ENCODE peak calls at places on chromosomes 6 and 20, in four cellular contexts. Q is sigmoid colon, L is HCT116, M is Panc1. J is an unnamed sample.

GRCh38 chr6:2917801-2918495 is 14.8 kb upstream of the SERPINB9 start:
- DNase-seq in L (no peak), Q (no peak), M (no peak), J (no peak)

GRCh38 chr6:81894788-81895221 is 142.3 kb upstream of the TENT5A start:
- DNase-seq in Q (peak), L (no peak), M (no peak), J (no peak)

GRCh38 chr20:6533828-6534388 is 233.6 kb upstream of the BMP2 start:
- DNase-seq in L (no peak), Q (no peak), M (no peak), J (no peak)

GRCh38 chr20:47607208-47607613 is 105.5 kb downstream of the NCOA3 start:
- DNase-seq in Q (no peak), L (peak), M (no peak), J (peak)

GRCh38 chr6:20404641-20405032 is 3.0 kb downstream of the E2F3 start:
- DNase-seq in L (peak), Q (no peak), M (peak), J (peak)

GRCh38 chr6:68747110-68747509 is 112.0 kb downstream of the ADGRB3 start:
- DNase-seq in L (no peak), M (no peak), Q (no peak), J (no peak)

GRCh38 chr20:32560989-32561830 is 23.9 kb downstream of the NOL4L start:
- DNase-seq in L (no peak), M (no peak), Q (no peak), J (no peak)

GRCh38 chr6:150156460-150156859 is 13.6 kb downstream of the PPP1R14C start:
- DNase-seq in Q (no peak), M (no peak), L (no peak), J (no peak)

GRCh38 chr6:17983712-17984111 is 3.7 kb downstream of the KIF13A start:
- DNase-seq in Q (no peak), L (no peak), M (no peak), J (no peak)

GRCh38 chr20:62705626-62706025 is 3.0 kb upstream of the NTSR1 start:
- DNase-seq in L (no peak), M (no peak), Q (no peak), J (no peak)

GRCh38 chr6:44542401-44543116 is 155.1 kb downstream of the CDC5L start:
- DNase-seq in Q (no peak), L (no peak), M (no peak), J (no peak)

GRCh38 chr6:137970368-137970767 is 103.3 kb downstream of the TNFAIP3 start:
- DNase-seq in L (no peak), M (no peak), Q (no peak), J (no peak)

GRCh38 chr20:43584448-43585138 is 6.1 kb upstream of the IFT52 start:
- DNase-seq in M (no peak), Q (no peak), L (no peak), J (no peak)

GRCh38 chr6:116176596-116176995 is 50.7 kb upstream of the COL10A1 start:
- DNase-seq in Q (no peak), L (no peak), M (no peak), J (no peak)

GRCh38 chr6:158765509-158766068 is 53.6 kb downstream of the EZR start:
- DNase-seq in L (no peak), M (no peak), Q (peak), J (no peak)

GRCh38 chr20:36856691-36857635 is 19.0 kb upstream of the TLDC2 start:
- DNase-seq in M (no peak), Q (no peak), L (no peak), J (no peak)

GRCh38 chr6:43434943-43435342 is 7.6 kb downstream of the ABCC10 start:
- DNase-seq in L (no peak), M (no peak), Q (no peak), J (no peak)

GRCh38 chr6:43434441-43434840 is 7.1 kb downstream of the ABCC10 start:
- DNase-seq in L (no peak), M (no peak), Q (peak), J (no peak)

GRCh38 chr6:43435682-43436437 is 8.5 kb downstream of the ABCC10 start:
- DNase-seq in Q (no peak), L (no peak), M (no peak), J (no peak)

GRCh38 chr6:43437700-43438099 is 10.4 kb downstream of the ABCC10 start:
- DNase-seq in M (no peak), Q (no peak), L (no peak), J (no peak)

DNA sequence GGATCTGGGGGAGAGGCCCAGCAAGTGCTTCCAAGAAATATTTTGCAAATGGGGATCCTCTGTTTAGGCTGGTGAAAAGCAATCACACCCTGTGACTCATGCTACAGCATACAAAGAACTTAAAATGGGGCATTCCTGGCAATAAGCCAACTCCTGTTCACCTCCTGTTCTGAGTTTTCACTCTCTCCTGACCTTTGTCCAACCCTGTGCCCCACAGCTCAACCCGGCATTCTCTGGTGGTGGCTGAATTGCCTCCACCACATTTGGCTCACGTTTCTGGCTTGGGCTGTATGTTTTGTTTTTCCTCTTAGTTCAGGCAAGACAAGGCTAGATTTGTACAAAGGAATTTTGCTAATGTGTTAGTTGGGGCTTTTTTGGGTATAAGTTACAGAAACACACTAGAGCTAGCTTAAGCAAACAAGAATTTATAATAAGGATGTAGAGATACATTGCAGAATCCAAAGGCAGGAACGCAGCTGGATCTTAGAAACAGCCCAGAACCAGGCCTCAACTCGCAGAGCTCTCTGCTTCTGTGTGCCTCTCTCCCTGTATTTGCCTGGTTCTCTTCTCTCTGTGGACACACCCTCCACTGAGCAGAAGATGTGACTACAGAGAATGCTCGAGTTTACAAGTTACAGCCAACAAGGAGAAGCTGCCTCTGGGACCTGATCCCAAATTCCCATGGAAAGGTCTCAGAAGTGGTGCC is 9.4 kb downstream of the ABCC10 start:
- DNase-seq in Q (no peak), L (no peak), M (no peak), J (no peak)
- TF ChIP-seq POLR2AphosphoS5 in Q (peak), L (peak), M (no peak), J (no peak)

GRCh38 chr6:30612213-30612612 is 4.8 kb downstream of the PPP1R10 start:
- DNase-seq in M (no peak), Q (no peak), L (no peak), J (no peak)
- H3K27ac ChIP-seq in M (no peak), Q (peak), L (no peak), J (peak)

DNA sequence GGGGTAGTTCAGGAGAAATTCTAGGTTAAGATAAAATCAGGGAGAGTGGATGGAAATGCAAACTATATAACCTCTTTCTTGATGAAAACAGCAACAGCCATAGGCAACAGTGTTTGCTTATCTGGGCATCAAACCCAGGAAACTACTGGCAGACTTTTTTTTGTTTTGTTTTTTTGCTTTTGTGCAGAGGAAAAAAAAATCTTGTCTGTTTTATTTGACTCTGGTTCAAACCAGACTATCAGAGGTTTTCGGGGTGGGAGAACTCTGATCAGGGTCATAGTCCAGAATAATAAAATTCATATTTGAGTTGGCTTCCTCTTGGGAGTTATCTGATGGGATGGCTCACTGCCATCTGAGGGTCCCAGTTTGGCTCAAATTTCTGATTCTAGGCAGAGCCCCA is 88.8 kb upstream of the ZNFX1 start:
- DNase-seq in L (no peak), Q (no peak), M (no peak), J (no peak)
- TF ChIP-seq POLR2AphosphoS5 in L (no peak), Q (no peak), M (no peak), J (no peak)

DNA sequence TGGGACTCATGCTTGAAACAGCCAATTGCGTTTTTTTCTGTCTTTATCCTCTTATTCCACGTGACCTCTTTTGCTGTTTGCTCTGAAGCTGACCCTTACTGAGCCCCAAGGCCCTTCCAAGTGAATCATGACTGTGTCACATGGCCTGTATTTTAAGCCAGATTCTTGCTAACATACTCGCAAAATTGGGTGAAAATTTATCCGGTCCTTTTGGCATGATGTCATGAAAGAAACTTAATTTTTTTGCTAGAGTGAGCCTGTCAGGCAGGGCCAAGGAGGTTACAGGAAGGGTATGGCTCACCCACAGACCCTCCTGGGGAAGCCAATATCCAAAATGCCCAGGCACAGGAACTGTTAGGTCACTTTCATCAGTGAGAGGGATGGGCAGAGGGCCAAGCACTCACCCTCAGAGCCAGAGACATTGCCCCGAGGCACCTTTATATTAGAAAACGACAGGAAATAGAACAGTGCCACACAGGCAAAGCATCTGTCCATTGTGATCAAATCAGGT is 296.7 kb downstream of the CDH26 start:
- DNase-seq in M (no peak), L (no peak), Q (no peak), J (no peak)
- H3K27ac ChIP-seq in M (no peak), L (no peak), Q (no peak), J (no peak)

GRCh38 chr20:23083553-23084220 is 2.4 kb downstream of the CD93 start:
- DNase-seq in Q (no peak), M (no peak), L (no peak), J (no peak)

GRCh38 chr20:23081263-23081811 is 4.8 kb downstream of the CD93 start:
- DNase-seq in M (no peak), Q (no peak), L (no peak), J (no peak)

GRCh38 chr20:23084845-23085355 is 1.2 kb downstream of the CD93 start:
- DNase-seq in M (no peak), Q (no peak), L (no peak), J (no peak)

GRCh38 chr20:23084282-23084844 is 1.8 kb downstream of the CD93 start:
- DNase-seq in Q (no peak), L (no peak), M (no peak), J (no peak)

GRCh38 chr20:23082846-23083552 is 3.1 kb downstream of the CD93 start:
- DNase-seq in Q (no peak), L (no peak), M (no peak), J (no peak)
- TF ChIP-seq POLR2AphosphoS5 in Q (no peak), L (no peak), M (no peak), J (no peak)

GRCh38 chr6:37783831-37784584 is 35.5 kb upstream of the ZFAND3 start:
- DNase-seq in L (no peak), M (no peak), Q (peak), J (no peak)
- H3K27ac ChIP-seq in L (no peak), M (no peak), Q (peak), J (no peak)

GRCh38 chr6:16097382-16098171 is 31.3 kb upstream of the MYLIP start:
- DNase-seq in M (no peak), L (no peak), Q (no peak), J (no peak)
- TF ChIP-seq POLR2AphosphoS5 in M (no peak), L (no peak), Q (no peak), J (no peak)

J was measured in SK-N-MC.